ENCODE peak calls at places on chromosomes 11 and 22, in four cellular contexts. O is activated CD4-positive, alpha-beta T cell treated with anti-CD3 and anti-CD28 coated beads for 24 hours; L is T-cell; S is activated B cell treated with CpG ODN at 0.5 μM for 24 hours. V is an unnamed sample.

GRCh38 chr11:120132645-120133185 is 5.2 kb downstream of the TRIM29 start:
- DNase-seq in L (no peak), O (no peak), S (no peak), V (no peak)

GRCh38 chr11:93330446-93330984 is at the start of gene DEUP1:
- DNase-seq in O (peak), L (no peak), S (no peak), V (peak)

GRCh38 chr22:36808611-36809344 is 8.1 kb downstream of the PVALB start:
- DNase-seq in S (no peak), O (no peak), L (no peak), V (no peak)

GRCh38 chr11:76524919-76525318 is 80.1 kb downstream of the EMSY start:
- DNase-seq in S (no peak), O (no peak), L (no peak), V (no peak)

GRCh38 chr11:34379081-34379480 is 21.3 kb upstream of the ABTB2 start:
- DNase-seq in O (no peak), L (no peak), S (no peak), V (no peak)

GRCh38 chr11:7520011-7520942 is 6.5 kb downstream of the PPFIBP2 start:
- DNase-seq in L (no peak), S (no peak), O (no peak), V (no peak)

GRCh38 chr11:69791266-69791665 is 16.1 kb upstream of the FGF4 start:
- DNase-seq in O (no peak), S (no peak), L (no peak), V (no peak)

GRCh38 chr11:55970935-55971334 is 1.2 kb upstream of the OR10AG1 start:
- DNase-seq in O (no peak), L (no peak), S (no peak), V (peak)